ENCODE peak calls at places on chromosomes 16 and 17, in six cellular contexts. P, W, Z, F, Q and X are unnamed samples.

GRCh38 chr17:79544142-79544914 is 66.5 kb downstream of the RBFOX3 start:
- DNase-seq in P (no peak), W (no peak), Z (no peak), F (no peak), Q (no peak), X (no peak)

GRCh38 chr17:31085563-31085962 is 9.2 kb upstream of the NF1 start:
- DNase-seq in P (no peak), W (no peak), Z (no peak), F (peak; percentile 82), Q (no peak), X (no peak)

GRCh38 chr17:77285594-77286390 is 145.0 kb downstream of the SEC14L1 start:
- DNase-seq in P (no peak), W (peak; percentile 85), Z (no peak), F (peak; percentile 88), Q (no peak), X (peak; percentile 50)

GRCh38 chr17:4584125-4584834 is at the start of gene SMTNL2:
- DNase-seq in P (no peak), W (no peak), Z (peak; percentile 72), F (peak; percentile 29), Q (no peak), X (no peak)

GRCh38 chr16:57373117-57373947 is 1.0 kb downstream of the CX3CL1 start:
- DNase-seq in P (no peak), W (no peak), Z (peak; percentile 13), F (no peak), Q (no peak), X (no peak)

GRCh38 chr16:71225145-71225544 is 5.4 kb downstream of the HYDIN start:
- DNase-seq in P (no peak), W (no peak), Z (no peak), F (no peak), Q (no peak), X (no peak)

GRCh38 chr16:65936096-65936495 is 430.4 kb upstream of the CDH5 start:
- DNase-seq in P (no peak), W (peak; percentile 7), Z (no peak), F (no peak), Q (no peak), X (peak; percentile 13)

GRCh38 chr16:26715969-26716368 is 350.8 kb upstream of the C16orf82 start:
- DNase-seq in P (no peak), W (no peak), Z (no peak), F (no peak), Q (no peak), X (no peak)

GRCh38 chr17:48613862-48614694 is 1.0 kb downstream of the HOXB8 start:
- DNase-seq in P (no peak), W (no peak), Z (peak; percentile 71), F (no peak), Q (no peak), X (no peak)

GRCh38 chr16:81035975-81036750 is 521 bp downstream of the ATMIN start:
- DNase-seq in P (no peak), W (no peak), Z (peak; percentile 70), F (peak; percentile 64), Q (peak; percentile 40), X (no peak)

GRCh38 chr16:89176147-89176690 is 4.7 kb downstream of the CDH15 start:
- DNase-seq in P (no peak), W (no peak), Z (no peak), F (no peak), Q (no peak), X (no peak)

GRCh38 chr17:64554028-64554637 is 47.4 kb downstream of the CEP95 start:
- DNase-seq in P (no peak), W (no peak), Z (no peak), F (no peak), Q (no peak), X (no peak)

GRCh38 chr16:68227850-68228553 is 7.9 kb downstream of the ESRP2 start:
- DNase-seq in P (no peak), W (no peak), Z (no peak), F (no peak), Q (no peak), X (no peak)

GRCh38 chr17:68314916-68315535 is 23.7 kb downstream of the ARSG start:
- DNase-seq in P (no peak), W (no peak), Z (no peak), F (peak; percentile 10), Q (no peak), X (no peak)

GRCh38 chr16:19169081-19169639 is 1.1 kb downstream of the SYT17 start:
- DNase-seq in P (no peak), W (no peak), Z (no peak), F (no peak), Q (no peak), X (no peak)

GRCh38 chr17:67377727-67378443 is 804 bp downstream of the PITPNC1 start:
- DNase-seq in P (no peak), W (no peak), Z (peak; percentile 74), F (peak; percentile 78), Q (peak; percentile 44), X (no peak)

GRCh38 chr17:64938925-64939474 is 19.7 kb upstream of the LRRC37A3 start:
- DNase-seq in P (no peak), W (no peak), Z (peak; percentile 75), F (peak; percentile 25), Q (no peak), X (no peak)

GRCh38 chr16:17784073-17784472 is 313.3 kb upstream of the XYLT1 start:
- DNase-seq in P (peak; percentile 48), W (no peak), Z (peak; percentile 87), F (peak; percentile 19), Q (no peak), X (no peak)

GRCh38 chr17:72416054-72416691 is 295.4 kb downstream of the SOX9 start:
- DNase-seq in P (no peak), W (no peak), Z (peak; percentile 41), F (no peak), Q (no peak), X (no peak)

GRCh38 chr16:57392694-57393093 is 11.9 kb upstream of the CCL17 start:
- DNase-seq in P (no peak), W (no peak), Z (no peak), F (no peak), Q (no peak), X (no peak)

GRCh38 chr17:74922694-74923537 is at the start of gene USH1G:
- DNase-seq in P (no peak), W (no peak), Z (peak; percentile 47), F (peak; percentile 34), Q (no peak), X (no peak)

GRCh38 chr16:85593503-85594195 is 19.5 kb upstream of the GSE1 start:
- DNase-seq in P (no peak), W (no peak), Z (peak; percentile 78), F (no peak), Q (no peak), X (no peak)

GRCh38 chr17:310111-311010 is 42.2 kb downstream of the RPH3AL start:
- DNase-seq in P (no peak), W (no peak), Z (peak; percentile 83), F (no peak), Q (no peak), X (no peak)